ENCODE peak calls at places on chromosomes 3 and 15, in six cellular contexts. Z, L, M, A, B and X are unnamed samples.

GRCh38 chr15:100788731-100789105 is 90.9 kb upstream of the ALDH1A3 start:
- DNase-seq in Z (no peak), L (no peak), M (no peak), A (no peak), B (no peak), X (no peak)

GRCh38 chr3:18679226-18679625 is 254.1 kb upstream of the SATB1 start:
- DNase-seq in Z (no peak), L (no peak), M (no peak), A (no peak), B (no peak), X (no peak)

GRCh38 chr3:3665546-3665945 is 133.7 kb upstream of the LRRN1 start:
- DNase-seq in Z (no peak), L (no peak), M (no peak), A (no peak), B (no peak), X (no peak)

GRCh38 chr3:187986514-187986934 is 167.4 kb upstream of the LPP start:
- DNase-seq in Z (peak; percentile 36), L (peak; percentile 62), M (no peak), A (no peak), B (no peak), X (peak; percentile 69)

GRCh38 chr3:152197451-152197850 is 71.3 kb upstream of the MBNL1 start:
- DNase-seq in Z (no peak), L (no peak), M (no peak), A (no peak), B (no peak), X (no peak)

GRCh38 chr15:74545061-74545460 is 4.0 kb downstream of the ARID3B start:
- DNase-seq in Z (no peak), L (no peak), M (no peak), A (no peak), B (no peak), X (no peak)

GRCh38 chr3:87233805-87234204 is 6.7 kb downstream of the CHMP2B start:
- DNase-seq in Z (no peak), L (no peak), M (no peak), A (no peak), B (no peak), X (no peak)

GRCh38 chr3:152849996-152850578 is 15.2 kb downstream of the P2RY1 start:
- DNase-seq in Z (no peak), L (no peak), M (no peak), A (no peak), B (no peak), X (no peak)

GRCh38 chr3:32488609-32489008 is 14.0 kb downstream of the CMTM6 start:
- DNase-seq in Z (no peak), L (no peak), M (no peak), A (no peak), B (no peak), X (no peak)

GRCh38 chr3:183285318-183285717 is 32.3 kb downstream of the B3GNT5 start:
- DNase-seq in Z (no peak), L (no peak), M (no peak), A (no peak), B (no peak), X (no peak)

GRCh38 chr3:111681705-111682426 is 86.7 kb upstream of the ZBED2 start:
- DNase-seq in Z (no peak), L (no peak), M (no peak), A (no peak), B (no peak), X (no peak)

GRCh38 chr3:57803647-57804081 is 47.6 kb downstream of the SLMAP start:
- DNase-seq in Z (peak; percentile 52), L (peak; percentile 95), M (no peak), A (peak; percentile 66), B (no peak), X (peak; percentile 70)

GRCh38 chr3:127288921-127289645 is 1.2 kb upstream of the PRR20G start:
- DNase-seq in Z (no peak), L (no peak), M (no peak), A (no peak), B (no peak), X (no peak)

GRCh38 chr15:68652141-68652540 is 73.3 kb downstream of the CORO2B start:
- DNase-seq in Z (no peak), L (no peak), M (no peak), A (no peak), B (no peak), X (no peak)

GRCh38 chr3:61936344-61936937 is 375.1 kb downstream of the PTPRG start:
- DNase-seq in Z (no peak), L (no peak), M (peak; percentile 38), A (no peak), B (no peak), X (no peak)

GRCh38 chr15:81054236-81054635 is 53.5 kb downstream of the TLNRD1 start:
- DNase-seq in Z (no peak), L (peak; percentile 40), M (no peak), A (no peak), B (no peak), X (peak; percentile 41)

GRCh38 chr3:14125193-14126016 is 553 bp downstream of the TMEM43 start:
- DNase-seq in Z (peak; percentile 68), L (peak; percentile 82), M (peak; percentile 88), A (peak; percentile 88), B (peak; percentile 50), X (peak; percentile 86)

GRCh38 chr15:101393172-101393571 is 96.3 kb downstream of the PCSK6 start:
- DNase-seq in Z (no peak), L (no peak), M (no peak), A (no peak), B (no peak), X (no peak)

GRCh38 chr15:100781961-100782525 is 97.6 kb upstream of the ALDH1A3 start:
- DNase-seq in Z (no peak), L (no peak), M (no peak), A (no peak), B (no peak), X (no peak)

GRCh38 chr15:101453123-101454120 is 36.1 kb downstream of the PCSK6 start:
- DNase-seq in Z (no peak), L (no peak), M (no peak), A (no peak), B (no peak), X (no peak)

GRCh38 chr15:77023576-77024272 is 28.8 kb downstream of the PSTPIP1 start:
- DNase-seq in Z (no peak), L (no peak), M (no peak), A (no peak), B (no peak), X (no peak)

GRCh38 chr15:41262571-41262970 is 31.5 kb downstream of the CHP1 start:
- DNase-seq in Z (no peak), L (no peak), M (no peak), A (no peak), B (no peak), X (no peak)

GRCh38 chr3:170767576-170767941 is 102.4 kb downstream of the RPL22L1 start:
- DNase-seq in Z (no peak), L (no peak), M (no peak), A (no peak), B (no peak), X (no peak)

GRCh38 chr15:72733941-72734738 is 48.1 kb downstream of the BBS4 start:
- DNase-seq in Z (no peak), L (no peak), M (no peak), A (no peak), B (no peak), X (no peak)

GRCh38 chr15:72737723-72738122 is 45.8 kb downstream of the ADPGK start:
- DNase-seq in Z (no peak), L (no peak), M (no peak), A (no peak), B (no peak), X (no peak)

GRCh38 chr15:72728821-72729220 is 42.8 kb downstream of the BBS4 start:
- DNase-seq in Z (no peak), L (no peak), M (no peak), A (no peak), B (no peak), X (no peak)

GRCh38 chr15:72735111-72735510 is 48.4 kb downstream of the ADPGK start:
- DNase-seq in Z (no peak), L (no peak), M (no peak), A (no peak), B (no peak), X (no peak)

GRCh38 chr15:72732554-72732953 is 46.5 kb downstream of the BBS4 start:
- DNase-seq in Z (no peak), L (no peak), M (no peak), A (no peak), B (no peak), X (no peak)
- TF ChIP-seq CTCF in Z (no peak), L (no peak), M (no peak), A (no peak), B (no peak), X (no peak)

DNA sequence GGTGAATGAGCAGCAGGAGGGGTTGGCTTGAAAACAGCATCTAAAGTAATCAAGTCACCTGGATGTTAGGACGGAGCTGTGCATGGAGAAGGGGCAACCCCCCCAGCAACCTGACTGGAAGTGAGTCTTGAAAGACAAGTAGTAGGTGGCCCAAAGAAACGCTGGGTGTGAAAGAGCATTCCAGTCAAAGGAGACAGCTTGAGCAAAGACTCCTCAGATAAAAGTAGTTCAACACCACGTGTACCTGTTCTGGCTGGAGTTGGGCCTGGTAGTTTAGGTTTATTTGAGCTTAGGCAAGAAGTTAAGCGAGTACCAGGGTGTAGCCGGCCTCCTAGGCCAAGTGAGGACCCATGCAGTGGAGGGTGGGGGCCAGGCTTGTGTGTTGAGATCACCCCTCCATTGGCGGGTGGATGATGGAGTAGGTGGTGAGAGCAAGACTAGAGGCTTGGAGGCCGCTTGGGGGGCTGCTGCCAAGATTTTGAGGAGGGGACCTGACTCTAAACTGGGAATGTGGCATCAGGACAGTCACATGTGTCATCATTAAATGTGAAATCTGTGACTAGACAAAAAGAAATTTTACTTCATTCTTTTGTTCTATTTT is 61.3 kb downstream of the ABHD2 start:
- DNase-seq in Z (no peak), L (no peak), M (no peak), A (no peak), B (no peak), X (no peak)
- H3K4me3 ChIP-seq in Z (no peak overlapping the region), L (no peak overlapping the region), M (no peak overlapping the region), A (no peak overlapping the region), B (no peak overlapping the region), X (no peak overlapping the region)

DNA sequence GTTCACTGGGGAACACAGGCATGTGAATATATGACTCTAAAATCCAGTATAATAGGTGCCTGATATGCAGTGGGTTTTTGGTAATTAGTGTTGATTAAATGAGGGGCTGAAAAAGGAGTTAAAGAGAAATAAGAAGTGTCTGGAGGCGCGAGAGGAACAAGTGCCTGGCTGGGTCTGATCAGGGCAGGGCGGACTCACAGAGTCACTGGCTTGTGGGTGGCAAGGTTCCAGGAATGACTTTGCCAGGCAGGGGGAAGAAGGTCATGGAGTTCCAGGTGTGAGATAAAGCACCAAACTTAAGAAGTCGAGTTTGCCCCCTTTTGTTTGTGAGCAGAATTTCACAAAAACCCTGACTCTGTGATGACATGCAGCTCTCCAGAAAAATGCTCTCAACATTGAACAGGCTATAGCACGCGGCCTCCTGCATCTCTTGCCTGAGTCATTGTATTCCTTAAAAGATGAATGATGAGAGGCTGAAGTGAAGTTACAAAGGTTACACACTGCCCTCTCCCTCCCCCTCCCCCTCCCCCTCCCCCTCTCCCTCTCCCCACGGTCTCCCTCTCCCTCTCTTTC is 63.0 kb upstream of the LMCD1 start:
- DNase-seq in Z (no peak), L (no peak), M (no peak), A (no peak), B (peak; percentile 43), X (no peak)
- TF ChIP-seq CTCF in Z (no peak), L (no peak), M (no peak), A (no peak), B (no peak), X (no peak)

DNA sequence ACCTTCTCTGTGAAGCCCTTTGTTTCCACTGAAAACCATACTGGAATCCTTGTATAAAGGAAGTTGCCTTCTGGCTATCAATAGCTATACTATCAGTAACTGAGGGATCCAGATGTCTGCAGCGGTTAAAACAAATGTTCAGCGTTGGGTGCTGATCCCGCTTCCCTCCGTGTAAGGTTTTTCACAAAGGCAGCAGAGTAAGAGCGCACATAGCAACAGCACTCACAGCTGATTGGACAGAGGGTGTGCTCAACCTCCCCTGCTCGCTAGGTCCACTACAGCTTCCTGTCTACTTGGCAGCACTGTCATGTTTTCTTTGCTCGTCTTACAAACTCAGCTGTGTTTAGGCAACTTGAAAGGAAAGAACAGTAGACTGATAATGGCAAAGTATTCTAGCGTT is 27.3 kb downstream of the ATOSA start:
- DNase-seq in Z (peak; percentile 77), L (peak; percentile 83), M (peak; percentile 78), A (peak; percentile 53), B (peak; percentile 42), X (peak; percentile 61)
- H3K4me3 ChIP-seq in Z (peak overlapping the region; percentile 40), L (peak overlapping the region; percentile 32), M (peak overlapping the region; percentile 7), A (no peak overlapping the region), B (peak overlapping the region; percentile 22), X (peak overlapping the region; percentile 41)